ENCODE peak calls at places on chromosomes 5 and 9, in nine cellular contexts. One of them, this sample, is unnamed.
A peak's percentile ranks its signal among the peaks of the same experiment; 100 is the strongest.

GRCh38 chr5:110179291-110179690 is 489.6 kb downstream of the MAN2A1 start:
- DNase-seq in Right ventricle myocardium superior: no peak
- DNase-seq in mesothelial cell of epicardium: no peak
- DNase-seq in naive B cell: no peak
- DNase-seq in NCI-H1694: no peak
- DNase-seq in AML-193: no peak
- DNase-seq in hippocampal formation: no peak
- DNase-seq in left ventricle myocardium superior: no peak
- DNase-seq in globus pallidus: no peak
- DNase-seq in this sample: no peak

GRCh38 chr9:106921341-106921899 is 58.5 kb downstream of the ZNF462 start:
- DNase-seq in Right ventricle myocardium superior: no peak
- DNase-seq in mesothelial cell of epicardium: no peak
- DNase-seq in globus pallidus: peak; percentile 77
- DNase-seq in naive B cell: no peak
- DNase-seq in left ventricle myocardium superior: no peak
- DNase-seq in hippocampal formation: peak; percentile 59
- DNase-seq in AML-193: no peak
- DNase-seq in NCI-H1694: no peak
- DNase-seq in this sample: no peak

GRCh38 chr9:108786756-108787663 is 68.8 kb downstream of the ACTL7B start:
- DNase-seq in hippocampal formation: no peak
- DNase-seq in Right ventricle myocardium superior: no peak
- DNase-seq in NCI-H1694: no peak
- DNase-seq in mesothelial cell of epicardium: no peak
- DNase-seq in AML-193: no peak
- DNase-seq in naive B cell: no peak
- DNase-seq in globus pallidus: no peak
- DNase-seq in left ventricle myocardium superior: no peak
- DNase-seq in this sample: no peak

GRCh38 chr5:9529041-9529480 is 16.8 kb downstream of the SEMA5A start:
- DNase-seq in mesothelial cell of epicardium: no peak
- DNase-seq in left ventricle myocardium superior: peak; percentile 77
- DNase-seq in naive B cell: no peak
- DNase-seq in Right ventricle myocardium superior: peak; percentile 72
- DNase-seq in NCI-H1694: no peak
- DNase-seq in hippocampal formation: no peak
- DNase-seq in AML-193: no peak
- DNase-seq in globus pallidus: no peak
- DNase-seq in this sample: no peak

GRCh38 chr5:78361226-78361993 is 993 bp downstream of the SCAMP1 start:
- DNase-seq in hippocampal formation: no peak
- DNase-seq in mesothelial cell of epicardium: no peak
- DNase-seq in AML-193: peak; percentile 86
- DNase-seq in Right ventricle myocardium superior: peak; percentile 46
- DNase-seq in naive B cell: peak; percentile 36
- DNase-seq in globus pallidus: no peak
- DNase-seq in NCI-H1694: peak; percentile 15
- DNase-seq in left ventricle myocardium superior: peak; percentile 33
- DNase-seq in this sample: peak; percentile 33

GRCh38 chr5:139177809-139178581 is 20.2 kb downstream of the SIL1 start:
- DNase-seq in globus pallidus: no peak
- DNase-seq in left ventricle myocardium superior: peak; percentile 76
- DNase-seq in AML-193: no peak
- DNase-seq in mesothelial cell of epicardium: no peak
- DNase-seq in hippocampal formation: no peak
- DNase-seq in NCI-H1694: no peak
- DNase-seq in Right ventricle myocardium superior: peak; percentile 74
- DNase-seq in naive B cell: peak; percentile 6
- DNase-seq in this sample: no peak

GRCh38 chr9:73951147-73951546 is 546.0 kb upstream of the RORB start:
- DNase-seq in Right ventricle myocardium superior: no peak
- DNase-seq in naive B cell: no peak
- DNase-seq in AML-193: no peak
- DNase-seq in left ventricle myocardium superior: no peak
- DNase-seq in NCI-H1694: no peak
- DNase-seq in globus pallidus: no peak
- DNase-seq in mesothelial cell of epicardium: no peak
- DNase-seq in hippocampal formation: no peak
- DNase-seq in this sample: no peak

GRCh38 chr9:124040186-124040920 is 28.8 kb downstream of the LHX2 start:
- DNase-seq in Right ventricle myocardium superior: no peak
- DNase-seq in AML-193: no peak
- DNase-seq in left ventricle myocardium superior: no peak
- DNase-seq in globus pallidus: no peak
- DNase-seq in NCI-H1694: no peak
- DNase-seq in mesothelial cell of epicardium: no peak
- DNase-seq in hippocampal formation: no peak
- DNase-seq in naive B cell: no peak
- DNase-seq in this sample: no peak

GRCh38 chr9:79623799-79624721 is 52.3 kb downstream of the TLE4 start:
- DNase-seq in Right ventricle myocardium superior: peak; percentile 47
- DNase-seq in AML-193: peak; percentile 82
- DNase-seq in NCI-H1694: no peak
- DNase-seq in naive B cell: peak; percentile 51
- DNase-seq in mesothelial cell of epicardium: no peak
- DNase-seq in hippocampal formation: no peak
- DNase-seq in left ventricle myocardium superior: peak; percentile 28
- DNase-seq in globus pallidus: peak; percentile 35
- DNase-seq in this sample: no peak

GRCh38 chr5:1067141-1068121 is 44.4 kb downstream of the SLC12A7 start:
- DNase-seq in NCI-H1694: no peak
- DNase-seq in left ventricle myocardium superior: peak; percentile 51
- DNase-seq in naive B cell: no peak
- DNase-seq in globus pallidus: no peak
- DNase-seq in AML-193: no peak
- DNase-seq in mesothelial cell of epicardium: no peak
- DNase-seq in hippocampal formation: no peak
- DNase-seq in Right ventricle myocardium superior: peak; percentile 67
- DNase-seq in this sample: no peak

GRCh38 chr5:170216262-170216864 is 16.4 kb upstream of the C5orf58 start:
- DNase-seq in NCI-H1694: peak; percentile 63
- DNase-seq in mesothelial cell of epicardium: no peak
- DNase-seq in globus pallidus: peak; percentile 46
- DNase-seq in left ventricle myocardium superior: no peak
- DNase-seq in hippocampal formation: no peak
- DNase-seq in Right ventricle myocardium superior: no peak
- DNase-seq in naive B cell: no peak
- DNase-seq in AML-193: peak; percentile 24
- DNase-seq in this sample: no peak

GRCh38 chr5:138616508-138616907 is 41.3 kb upstream of the HSPA9 start:
- DNase-seq in hippocampal formation: no peak
- DNase-seq in NCI-H1694: no peak
- DNase-seq in Right ventricle myocardium superior: no peak
- DNase-seq in globus pallidus: no peak
- DNase-seq in mesothelial cell of epicardium: no peak
- DNase-seq in AML-193: no peak
- DNase-seq in naive B cell: no peak
- DNase-seq in left ventricle myocardium superior: no peak
- DNase-seq in this sample: no peak